ENCODE peak calls at places on chromosomes 7 and 10, in five cellular contexts. D is IMR-90, Y is H1, X is H9, F is mesenchymal stem cell. V is an unnamed sample.

GRCh38 chr7:67843615-67844014 is 847.0 kb downstream of the TYW1 start:
- DNase-seq in X (no peak), D (no peak), Y (no peak), F (no peak), V (no peak)

GRCh38 chr10:106619353-106619752 is 545.2 kb downstream of the SORCS1 start:
- DNase-seq in Y (no peak), X (no peak), F (no peak), D (no peak), V (no peak)

GRCh38 chr7:22913116-22913515 is 90.5 kb upstream of the TOMM7 start:
- DNase-seq in D (no peak), Y (no peak), F (no peak), X (no peak), V (no peak)

GRCh38 chr10:46222364-46222935 is 64.3 kb upstream of the ANTXRL start:
- DNase-seq in X (no peak), F (no peak), D (peak; percentile 56), Y (no peak), V (no peak)

GRCh38 chr7:101170617-101171441 is 5.5 kb upstream of the VGF start:
- DNase-seq in D (no peak), F (no peak), X (peak; percentile 30), Y (no peak), V (no peak)

GRCh38 chr10:98088186-98088971 is 46.1 kb upstream of the R3HCC1L start:
- DNase-seq in X (no peak), Y (no peak), F (no peak), D (no peak), V (no peak)

GRCh38 chr7:92010215-92010614 is 69.6 kb downstream of the AKAP9 start:
- DNase-seq in Y (no peak), D (no peak), X (no peak), F (no peak), V (no peak)

GRCh38 chr7:37882086-37882485 is 33.7 kb downstream of the NME8 start:
- DNase-seq in X (no peak), D (no peak), F (no peak), Y (no peak), V (no peak)

GRCh38 chr7:11236680-11237079 is 263.0 kb downstream of the PHF14 start:
- DNase-seq in F (no peak), D (no peak), X (no peak), Y (no peak), V (no peak)

GRCh38 chr10:11229893-11230292 is 212.2 kb downstream of the CELF2 start:
- DNase-seq in D (no peak), Y (no peak), X (no peak), F (no peak), V (no peak)

GRCh38 chr7:99308461-99309074 is 17.1 kb upstream of the ARPC1A start:
- DNase-seq in Y (no peak), D (peak; percentile 70), X (no peak), F (no peak), V (no peak)

GRCh38 chr10:60048146-60048545 is 141.8 kb upstream of the CCDC6 start:
- DNase-seq in X (peak; percentile 66), D (no peak), Y (peak; percentile 47), F (peak; percentile 13), V (peak; percentile 47)

GRCh38 chr7:3922175-3922635 is 621.2 kb downstream of the SDK1 start:
- DNase-seq in Y (peak; percentile 34), X (peak; percentile 84), D (peak; percentile 90), F (peak; percentile 97), V (peak; percentile 6)

GRCh38 chr10:86868353-86868752 is 89.1 kb downstream of the MMRN2 start:
- DNase-seq in X (peak; percentile 92), F (peak; percentile 84), Y (peak; percentile 79), D (peak; percentile 47), V (peak; percentile 39)

GRCh38 chr10:79979973-79980687 is 31.2 kb upstream of the SFTPD start:
- DNase-seq in Y (no peak), X (no peak), F (no peak), D (no peak), V (no peak)

GRCh38 chr10:91389636-91390512 is 20.3 kb upstream of the HECTD2 start:
- DNase-seq in Y (no peak), X (no peak), D (peak; percentile 71), F (peak; percentile 69), V (peak; percentile 47)

GRCh38 chr10:124378271-124378670 is 40.5 kb downstream of the OAT start:
- DNase-seq in D (no peak), X (no peak), F (no peak), Y (no peak), V (no peak)

GRCh38 chr10:4685904-4686643 is 139.9 kb upstream of the AKR1E2 start:
- DNase-seq in F (peak; percentile 17), Y (no peak), X (no peak), D (no peak), V (no peak)
- H2AFZ ChIP-seq in F (no peak overlapping the region), Y (no peak overlapping the region), X (no peak overlapping the region), D (no peak overlapping the region), V (peak overlapping the region; percentile 41)

GRCh38 chr7:7183061-7183832 is 903 bp downstream of the C1GALT1 start:
- DNase-seq in Y (no peak), F (peak; percentile 45), X (peak; percentile 48), D (no peak), V (no peak)
- H2BK15ac ChIP-seq in Y (no peak overlapping the region), F (peak overlapping the region; percentile 94), X (no peak overlapping the region), D (no peak overlapping the region), V (no peak overlapping the region)

GRCh38 chr10:73495226-73495883 is 469 bp downstream of the PPP3CB start:
- DNase-seq in X (no peak), F (peak; percentile 90), D (peak; percentile 87), Y (peak; percentile 21), V (peak; percentile 65)

GRCh38 chr10:73494213-73494612 is 1.6 kb downstream of the PPP3CB start:
- DNase-seq in F (peak; percentile 7), D (no peak), Y (no peak), X (no peak), V (no peak)

GRCh38 chr10:73495884-73496674 is at the start of gene PPP3CB:
- DNase-seq in F (peak; percentile 98), D (peak; percentile 97), Y (peak; percentile 87), X (peak; percentile 95), V (peak; percentile 92)

GRCh38 chr10:73493781-73494180 is 2.0 kb downstream of the PPP3CB start:
- DNase-seq in X (no peak), F (peak; percentile 48), Y (no peak), D (peak; percentile 80), V (no peak)

GRCh38 chr10:73494877-73495225 is 973 bp downstream of the PPP3CB start:
- DNase-seq in X (no peak), D (no peak), F (no peak), Y (no peak), V (no peak)
- H3K23ac ChIP-seq in X (no peak overlapping the region), D (peak overlapping the region; percentile 97), F (no peak overlapping the region), Y (no peak overlapping the region), V (no peak overlapping the region)

GRCh38 chr10:88107296-88107695 is 243.9 kb downstream of the PTEN start:
- DNase-seq in D (no peak), Y (no peak), X (no peak), F (no peak), V (no peak)
- H2AFZ ChIP-seq in D (no peak overlapping the region), Y (no peak overlapping the region), X (no peak overlapping the region), F (no peak overlapping the region), V (no peak overlapping the region)

GRCh38 chr7:124780056-124780455 is 14.5 kb upstream of the GPR37 start:
- DNase-seq in F (no peak), X (no peak), D (no peak), Y (no peak), V (no peak)
- H2BK15ac ChIP-seq in F (no peak overlapping the region), X (no peak overlapping the region), D (no peak overlapping the region), Y (no peak overlapping the region), V (no peak overlapping the region)

GRCh38 chr7:133560900-133561299 is 308.0 kb downstream of the EXOC4 start:
- DNase-seq in F (no peak), Y (no peak), X (no peak), D (no peak), V (no peak)
- H3K23ac ChIP-seq in F (no peak overlapping the region), Y (no peak overlapping the region), X (no peak overlapping the region), D (no peak overlapping the region), V (no peak overlapping the region)

DNA sequence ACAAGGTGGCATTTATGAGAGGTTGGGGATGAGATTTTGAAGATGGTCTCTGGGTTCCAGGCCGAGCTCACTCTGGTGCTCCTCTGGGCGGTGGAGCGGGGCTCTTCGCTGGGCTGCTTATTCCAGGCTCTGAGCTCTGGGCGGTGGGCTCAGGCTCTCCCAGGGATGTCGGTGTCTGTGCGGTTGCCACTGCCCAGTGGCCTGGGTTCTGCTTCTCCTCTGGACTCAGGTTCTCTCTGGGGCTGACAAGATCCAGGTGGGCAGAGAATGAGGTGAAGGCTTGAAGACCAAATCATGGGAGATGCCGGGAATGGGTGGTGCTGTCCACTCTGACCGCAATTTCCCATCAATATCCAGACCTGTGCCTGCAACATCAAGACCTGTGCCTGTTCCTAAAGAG is 40.6 kb downstream of the RBAK start:
- DNase-seq in X (no peak), F (no peak), D (no peak), Y (no peak), V (no peak)
- H2AFZ ChIP-seq in X (no peak overlapping the region), F (no peak overlapping the region), D (no peak overlapping the region), Y (no peak overlapping the region), V (no peak overlapping the region)

V was measured in neuronal stem cell.